ENCODE peak calls at places on chromosome 14, in six cellular contexts. N is stimulated activated CD4-positive, alpha-beta T cell treated with anti-CD3 and anti-CD28 coated beads, Interleukin-12 subunit alpha, Interleukin-12 subunit beta, amount 100 ng/mL, for 4 hours; I is right cardiac atrium; P is amygdala; B is AG10803; D is CD4-positive, alpha-beta memory T cell. Z is an unnamed sample.

GRCh38 chr14:88228519-88229236 is 94.4 kb downstream of the KCNK10 start:
- DNase-seq in D (no peak), I (no peak), P (no peak), B (no peak), N (no peak), Z (no peak)

GRCh38 chr14:68402525-68403101 is 390.3 kb downstream of the ZFP36L1 start:
- DNase-seq in D (no peak), N (no peak), B (no peak), P (no peak), I (no peak), Z (no peak)

GRCh38 chr14:53881161-53881846 is 75.3 kb downstream of the BMP4 start:
- DNase-seq in P (no peak), D (no peak), B (peak; percentile 21), I (no peak), N (no peak), Z (no peak)

GRCh38 chr14:95340201-95340697 is 20.5 kb upstream of the CLMN start:
- DNase-seq in I (no peak), P (no peak), B (no peak), N (no peak), D (no peak), Z (no peak)

GRCh38 chr14:72957213-72957612 is 30.9 kb downstream of the DCAF4 start:
- DNase-seq in D (no peak), B (no peak), P (no peak), N (no peak), I (no peak), Z (no peak)

GRCh38 chr14:32940066-32940651 is 1.5 kb downstream of the NPAS3 start:
- DNase-seq in I (no peak), B (peak; percentile 6), N (no peak), P (no peak), D (no peak), Z (no peak)

GRCh38 chr14:50932592-50933500 is 11.4 kb downstream of the PYGL start:
- DNase-seq in P (no peak), B (peak; percentile 25), I (no peak), N (no peak), D (no peak), Z (no peak)

GRCh38 chr14:60632777-60633176 is 16.5 kb downstream of the SIX1 start:
- DNase-seq in I (no peak), N (no peak), P (no peak), D (no peak), B (no peak), Z (no peak)

GRCh38 chr14:106174206-106174605 is 647.8 kb downstream of the TMEM121 start:
- DNase-seq in B (no peak), D (peak; percentile 84), I (no peak), N (peak; percentile 20), P (no peak), Z (peak; percentile 60)

GRCh38 chr14:78836777-78837176 is 666.6 kb downstream of the NRXN3 start:
- DNase-seq in N (no peak), I (no peak), D (no peak), B (peak; percentile 53), P (peak; percentile 46), Z (no peak)

GRCh38 chr14:71720978-71721624 is 211.1 kb upstream of the RGS6 start:
- DNase-seq in B (peak; percentile 85), I (no peak), D (no peak), P (peak; percentile 32), N (no peak), Z (no peak)

GRCh38 chr14:36519431-36520321 is at the start of gene NKX2-1:
- DNase-seq in B (no peak), I (no peak), N (no peak), D (no peak), P (no peak), Z (no peak)